ENCODE peak calls at places on chromosome 13, in eight cellular contexts. A, N, J, V, D, M, R and C are unnamed samples.

GRCh38 chr13:35791191-35791902 is 314.9 kb upstream of the MAB21L1 start:
- DNase-seq in A (no peak), N (peak; percentile 15), J (no peak), V (no peak), D (peak; percentile 63), M (no peak), R (no peak), C (no peak)

GRCh38 chr13:105920375-105920774 is 615.1 kb downstream of the EFNB2 start:
- DNase-seq in A (no peak), N (peak; percentile 66), J (peak; percentile 58), V (no peak), D (no peak), M (peak; percentile 64), R (no peak), C (no peak)

GRCh38 chr13:27667946-27668345 is 46.3 kb downstream of the POLR1D start:
- DNase-seq in A (no peak), N (no peak), J (no peak), V (no peak), D (no peak), M (no peak), R (no peak), C (no peak)

GRCh38 chr13:19606152-19606551 is 27.3 kb upstream of the MPHOSPH8 start:
- DNase-seq in A (no peak), N (no peak), J (no peak), V (no peak), D (no peak), M (peak; percentile 41), R (no peak), C (no peak)

GRCh38 chr13:20993661-20994440 is 67.5 kb downstream of the LATS2 start:
- DNase-seq in A (no peak), N (no peak), J (no peak), V (no peak), D (no peak), M (peak; percentile 30), R (no peak), C (no peak)

GRCh38 chr13:48748681-48749080 is 95.0 kb downstream of the CYSLTR2 start:
- DNase-seq in A (no peak), N (no peak), J (no peak), V (no peak), D (no peak), M (no peak), R (no peak), C (no peak)

GRCh38 chr13:44271915-44272341 is 101.7 kb upstream of the SERP2 start:
- DNase-seq in A (no peak), N (no peak), J (no peak), V (no peak), D (no peak), M (no peak), R (no peak), C (no peak)

GRCh38 chr13:90943961-90944360 is 403.5 kb upstream of the MIR17HG start:
- DNase-seq in A (no peak), N (no peak), J (no peak), V (no peak), D (no peak), M (no peak), R (no peak), C (no peak)

GRCh38 chr13:44439615-44440014 is 66.0 kb downstream of the SERP2 start:
- DNase-seq in A (no peak), N (no peak), J (no peak), V (no peak), D (no peak), M (no peak), R (no peak), C (no peak)

GRCh38 chr13:108897955-108898354 is 268.5 kb downstream of the MYO16 start:
- DNase-seq in A (no peak), N (no peak), J (no peak), V (no peak), D (no peak), M (no peak), R (no peak), C (no peak)